ENCODE peak calls at places on chromosome 19, in eight cellular contexts. X, P, D, I, E, Z, Y and V are unnamed samples.
A peak's percentile ranks its signal among the peaks of the same experiment; 100 is the strongest.

GRCh38 chr19:10230904-10231623 is at the start of gene S1PR2:
- DNase-seq in Y (peak; percentile 72), X (peak; percentile 85), E (peak; percentile 75), Z (no peak), P (peak; percentile 12), I (peak; percentile 68), D (peak; percentile 68), V (peak; percentile 78)

GRCh38 chr19:36151144-36152051 is 849 bp downstream of the COX7A1 start:
- DNase-seq in I (no peak), Y (peak; percentile 75), P (no peak), X (no peak), E (no peak), Z (no peak), D (no peak), V (no peak)

GRCh38 chr19:19540707-19541515 is 2.8 kb downstream of the CILP2 start:
- DNase-seq in Z (no peak), X (peak; percentile 76), E (peak; percentile 78), D (peak; percentile 73), P (no peak), I (no peak), Y (no peak), V (peak; percentile 73)

GRCh38 chr19:49425922-49426592 is 869 bp downstream of the GFY start:
- DNase-seq in Z (no peak), I (no peak), X (no peak), D (no peak), P (no peak), Y (no peak), E (no peak), V (no peak)

GRCh38 chr19:39400997-39401548 is 5.6 kb upstream of the ZFP36 start:
- DNase-seq in D (no peak), X (no peak), Z (no peak), P (peak; percentile 32), Y (no peak), E (no peak), I (no peak), V (peak; percentile 61)

GRCh38 chr19:43534811-43535761 is 2.1 kb downstream of the ZNF575 start:
- DNase-seq in P (no peak), E (no peak), Z (no peak), X (no peak), D (no peak), Y (peak; percentile 74), I (no peak), V (peak; percentile 50)

GRCh38 chr19:45340232-45340898 is at the start of gene KLC3:
- DNase-seq in I (no peak), D (peak; percentile 37), Z (no peak), X (no peak), E (no peak), Y (no peak), P (no peak), V (peak; percentile 61)

GRCh38 chr19:45767881-45768643 is 990 bp downstream of the SIX5 start:
- DNase-seq in P (peak; percentile 18), D (no peak), X (peak; percentile 64), I (peak; percentile 64), Z (no peak), E (no peak), Y (peak; percentile 77), V (peak; percentile 47)

GRCh38 chr19:47658431-47659383 is 49.8 kb downstream of the BICRA start:
- DNase-seq in P (no peak), I (no peak), Z (no peak), E (no peak), D (no peak), X (no peak), Y (no peak), V (no peak)

GRCh38 chr19:35559281-35559659 is 4.2 kb downstream of the ATP4A start:
- DNase-seq in E (no peak), I (no peak), P (no peak), X (peak; percentile 52), D (no peak), Y (no peak), Z (no peak), V (peak; percentile 63)

GRCh38 chr19:48878219-48879024 is 6.2 kb downstream of the PPP1R15A start:
- DNase-seq in Y (peak; percentile 64), D (no peak), Z (no peak), I (no peak), X (no peak), E (no peak), P (no peak), V (no peak)

GRCh38 chr19:36115453-36116343 is at the start of gene TBCB:
- DNase-seq in I (no peak), E (peak; percentile 88), D (peak; percentile 92), X (peak; percentile 84), P (no peak), Y (no peak), Z (no peak), V (peak; percentile 91)

GRCh38 chr19:30530751-30531150 is 158.6 kb downstream of the ZNF536 start:
- DNase-seq in Y (no peak), I (peak; percentile 34), Z (no peak), E (no peak), D (no peak), P (no peak), X (no peak), V (no peak)

GRCh38 chr19:18193388-18194207 is 580 bp downstream of the MPV17L2 start:
- DNase-seq in Y (no peak), D (no peak), P (no peak), I (no peak), Z (no peak), X (no peak), E (no peak), V (no peak)

GRCh38 chr19:46218160-46218559 is 11.4 kb upstream of the IGFL1 start:
- DNase-seq in Y (peak; percentile 58), X (no peak), D (no peak), P (no peak), Z (no peak), I (no peak), E (no peak), V (no peak)

GRCh38 chr19:6678690-6679109 is 8.7 kb upstream of the TNFSF14 start:
- DNase-seq in Y (no peak), E (no peak), D (peak; percentile 53), X (no peak), P (peak; percentile 23), Z (no peak), I (no peak), V (no peak)

GRCh38 chr19:45558399-45558878 is 26.2 kb downstream of the OPA3 start:
- DNase-seq in I (peak; percentile 41), X (peak; percentile 44), D (peak; percentile 60), Y (peak; percentile 57), P (peak; percentile 4), E (peak; percentile 81), Z (no peak), V (peak; percentile 78)

GRCh38 chr19:29805026-29805925 is 6.5 kb upstream of the CCNE1 start:
- DNase-seq in E (no peak), X (no peak), P (peak; percentile 77), Y (peak; percentile 85), D (no peak), I (no peak), Z (peak; percentile 37), V (no peak)